ENCODE peak calls at places on chromosomes 16 and 17, in eight cellular contexts. One of them, this sample, is unnamed.
A peak's percentile ranks its signal among the peaks of the same experiment; 100 is the strongest.

GRCh38 chr17:14341866-14342265 is 41.0 kb downstream of the HS3ST3B1 start:
- DNase-seq in left colon: no peak
- DNase-seq in HCEC 1CT: no peak
- DNase-seq in iris pigment epithelial cell: no peak
- DNase-seq in fibroblast of lung: peak; percentile 25
- DNase-seq in activated T-cell treated with anti-CD3 and anti-CD28 coated beads for 24 hours: no peak
- DNase-seq in NCI-H460: no peak
- DNase-seq in cardiac fibroblast: no peak
- DNase-seq in this sample: no peak

GRCh38 chr17:57422574-57423164 is 166.3 kb downstream of the MSI2 start:
- DNase-seq in left colon: no peak
- DNase-seq in HCEC 1CT: peak; percentile 47
- DNase-seq in iris pigment epithelial cell: no peak
- DNase-seq in fibroblast of lung: peak; percentile 78
- DNase-seq in activated T-cell treated with anti-CD3 and anti-CD28 coated beads for 24 hours: no peak
- DNase-seq in NCI-H460: peak; percentile 4
- DNase-seq in cardiac fibroblast: peak; percentile 78
- DNase-seq in this sample: no peak

GRCh38 chr16:81277681-81278080 is 37.1 kb upstream of the GAN start:
- DNase-seq in left colon: peak; percentile 38
- DNase-seq in HCEC 1CT: no peak
- DNase-seq in iris pigment epithelial cell: no peak
- DNase-seq in fibroblast of lung: no peak
- DNase-seq in activated T-cell treated with anti-CD3 and anti-CD28 coated beads for 24 hours: no peak
- DNase-seq in NCI-H460: no peak
- DNase-seq in cardiac fibroblast: no peak
- DNase-seq in this sample: no peak

GRCh38 chr16:6903671-6904070 is 429.0 kb upstream of the RBFOX1 start:
- DNase-seq in left colon: no peak
- DNase-seq in HCEC 1CT: no peak
- DNase-seq in iris pigment epithelial cell: no peak
- DNase-seq in fibroblast of lung: no peak
- DNase-seq in activated T-cell treated with anti-CD3 and anti-CD28 coated beads for 24 hours: no peak
- DNase-seq in NCI-H460: no peak
- DNase-seq in cardiac fibroblast: no peak
- DNase-seq in this sample: no peak

GRCh38 chr17:58059141-58059540 is 24.1 kb upstream of the DYNLL2 start:
- DNase-seq in left colon: no peak
- DNase-seq in HCEC 1CT: no peak
- DNase-seq in iris pigment epithelial cell: no peak
- DNase-seq in fibroblast of lung: no peak
- DNase-seq in activated T-cell treated with anti-CD3 and anti-CD28 coated beads for 24 hours: no peak
- DNase-seq in NCI-H460: no peak
- DNase-seq in cardiac fibroblast: no peak
- DNase-seq in this sample: no peak

GRCh38 chr16:68668266-68668665 is 23.2 kb downstream of the CDH3 start:
- DNase-seq in left colon: no peak
- DNase-seq in HCEC 1CT: no peak
- DNase-seq in iris pigment epithelial cell: no peak
- DNase-seq in fibroblast of lung: no peak
- DNase-seq in activated T-cell treated with anti-CD3 and anti-CD28 coated beads for 24 hours: peak; percentile 27
- DNase-seq in NCI-H460: no peak
- DNase-seq in cardiac fibroblast: no peak
- DNase-seq in this sample: no peak

GRCh38 chr17:17269926-17270773 is 10.9 kb downstream of the COPS3 start:
- DNase-seq in left colon: peak; percentile 30
- DNase-seq in HCEC 1CT: no peak
- DNase-seq in iris pigment epithelial cell: no peak
- DNase-seq in fibroblast of lung: no peak
- DNase-seq in activated T-cell treated with anti-CD3 and anti-CD28 coated beads for 24 hours: peak; percentile 7
- DNase-seq in NCI-H460: no peak
- DNase-seq in cardiac fibroblast: peak; percentile 10
- DNase-seq in this sample: no peak

GRCh38 chr16:81582655-81583441 is 138.2 kb downstream of the CMIP start:
- DNase-seq in left colon: no peak
- DNase-seq in HCEC 1CT: no peak
- DNase-seq in iris pigment epithelial cell: no peak
- DNase-seq in fibroblast of lung: no peak
- DNase-seq in activated T-cell treated with anti-CD3 and anti-CD28 coated beads for 24 hours: no peak
- DNase-seq in NCI-H460: no peak
- DNase-seq in cardiac fibroblast: no peak
- DNase-seq in this sample: no peak

GRCh38 chr17:9024497-9024896 is 3.2 kb downstream of the NTN1 start:
- DNase-seq in left colon: no peak
- DNase-seq in HCEC 1CT: no peak
- DNase-seq in iris pigment epithelial cell: no peak
- DNase-seq in fibroblast of lung: no peak
- DNase-seq in activated T-cell treated with anti-CD3 and anti-CD28 coated beads for 24 hours: no peak
- DNase-seq in NCI-H460: no peak
- DNase-seq in cardiac fibroblast: no peak
- DNase-seq in this sample: no peak

GRCh38 chr17:8345951-8346665 is 6.5 kb downstream of the ODF4 start:
- DNase-seq in left colon: no peak
- DNase-seq in HCEC 1CT: no peak
- DNase-seq in iris pigment epithelial cell: no peak
- DNase-seq in fibroblast of lung: no peak
- DNase-seq in activated T-cell treated with anti-CD3 and anti-CD28 coated beads for 24 hours: no peak
- DNase-seq in NCI-H460: no peak
- DNase-seq in cardiac fibroblast: no peak
- DNase-seq in this sample: no peak

GRCh38 chr16:79154081-79154480 is 446.5 kb downstream of the MAF start:
- DNase-seq in left colon: no peak
- DNase-seq in HCEC 1CT: no peak
- DNase-seq in iris pigment epithelial cell: no peak
- DNase-seq in fibroblast of lung: no peak
- DNase-seq in activated T-cell treated with anti-CD3 and anti-CD28 coated beads for 24 hours: no peak
- DNase-seq in NCI-H460: no peak
- DNase-seq in cardiac fibroblast: no peak
- DNase-seq in this sample: no peak

GRCh38 chr17:55334285-55334684 is 69.5 kb downstream of the HLF start:
- DNase-seq in left colon: no peak
- DNase-seq in HCEC 1CT: no peak
- DNase-seq in iris pigment epithelial cell: peak; percentile 55
- DNase-seq in fibroblast of lung: peak; percentile 78
- DNase-seq in activated T-cell treated with anti-CD3 and anti-CD28 coated beads for 24 hours: no peak
- DNase-seq in NCI-H460: no peak
- DNase-seq in cardiac fibroblast: peak; percentile 39
- DNase-seq in this sample: no peak

GRCh38 chr17:18143044-18143936 is 34.7 kb downstream of the MYO15A start:
- DNase-seq in left colon: no peak
- DNase-seq in HCEC 1CT: peak; percentile 18
- DNase-seq in iris pigment epithelial cell: peak; percentile 23
- DNase-seq in fibroblast of lung: no peak
- DNase-seq in activated T-cell treated with anti-CD3 and anti-CD28 coated beads for 24 hours: no peak
- DNase-seq in NCI-H460: peak; percentile 18
- DNase-seq in cardiac fibroblast: peak; percentile 31
- DNase-seq in this sample: no peak

GRCh38 chr16:87661561-87661960 is 59.3 kb downstream of the JPH3 start:
- DNase-seq in left colon: peak; percentile 38
- DNase-seq in HCEC 1CT: peak; percentile 12
- DNase-seq in iris pigment epithelial cell: peak; percentile 51
- DNase-seq in fibroblast of lung: peak; percentile 29
- DNase-seq in activated T-cell treated with anti-CD3 and anti-CD28 coated beads for 24 hours: peak; percentile 2
- DNase-seq in NCI-H460: peak; percentile 9
- DNase-seq in cardiac fibroblast: peak; percentile 49
- DNase-seq in this sample: no peak

GRCh38 chr17:17913695-17914332 is 58.4 kb downstream of the TOM1L2 start:
- DNase-seq in left colon: peak; percentile 80
- DNase-seq in HCEC 1CT: peak; percentile 86
- DNase-seq in iris pigment epithelial cell: peak; percentile 87
- DNase-seq in fibroblast of lung: peak; percentile 90
- DNase-seq in activated T-cell treated with anti-CD3 and anti-CD28 coated beads for 24 hours: no peak
- DNase-seq in NCI-H460: peak; percentile 80
- DNase-seq in cardiac fibroblast: peak; percentile 74
- DNase-seq in this sample: peak; percentile 41

GRCh38 chr16:30787613-30788378 is 791 bp upstream of the ZNF629 start:
- DNase-seq in left colon: no peak
- DNase-seq in HCEC 1CT: peak; percentile 25
- DNase-seq in iris pigment epithelial cell: peak; percentile 37
- DNase-seq in fibroblast of lung: no peak
- DNase-seq in activated T-cell treated with anti-CD3 and anti-CD28 coated beads for 24 hours: no peak
- DNase-seq in NCI-H460: no peak
- DNase-seq in cardiac fibroblast: no peak
- DNase-seq in this sample: no peak

GRCh38 chr16:84339316-84339715 is 29.0 kb upstream of the ATP2C2 start:
- DNase-seq in left colon: no peak
- DNase-seq in HCEC 1CT: no peak
- DNase-seq in iris pigment epithelial cell: no peak
- DNase-seq in fibroblast of lung: no peak
- DNase-seq in activated T-cell treated with anti-CD3 and anti-CD28 coated beads for 24 hours: no peak
- DNase-seq in NCI-H460: no peak
- DNase-seq in cardiac fibroblast: no peak
- DNase-seq in this sample: no peak

GRCh38 chr17:83143817-83144231 is 64.4 kb downstream of the METRNL start:
- DNase-seq in left colon: no peak
- DNase-seq in HCEC 1CT: no peak
- DNase-seq in iris pigment epithelial cell: no peak
- DNase-seq in fibroblast of lung: no peak
- DNase-seq in activated T-cell treated with anti-CD3 and anti-CD28 coated beads for 24 hours: no peak
- DNase-seq in NCI-H460: no peak
- DNase-seq in cardiac fibroblast: no peak
- DNase-seq in this sample: no peak

This sample was measured in NCI-H2107.